ENCODE peak calls at places on chromosomes 13 and 19, in seven cellular contexts. One of them, this sample, is unnamed.

GRCh38 chr13:34265016-34265692 is 447.2 kb downstream of the RFC3 start:
- DNase-seq in fibroblast of lung: peak
- DNase-seq in GM10248: no peak
- DNase-seq in endothelial cell: no peak
- DNase-seq in pancreas: no peak
- DNase-seq in GM13976: no peak
- DNase-seq in astrocyte: no peak
- DNase-seq in this sample: no peak

GRCh38 chr13:110445183-110445582 is 116.3 kb downstream of the RAB20 start:
- DNase-seq in fibroblast of lung: peak
- DNase-seq in GM10248: peak
- DNase-seq in endothelial cell: no peak
- DNase-seq in pancreas: no peak
- DNase-seq in GM13976: peak
- DNase-seq in astrocyte: peak
- DNase-seq in this sample: no peak

GRCh38 chr19:49690656-49691242 is at the start of gene CPT1C:
- DNase-seq in fibroblast of lung: peak
- DNase-seq in GM10248: peak
- DNase-seq in endothelial cell: peak
- DNase-seq in pancreas: peak
- DNase-seq in GM13976: peak
- DNase-seq in astrocyte: peak
- DNase-seq in this sample: peak

GRCh38 chr13:87356314-87356713 is 314.9 kb upstream of the SLITRK5 start:
- DNase-seq in fibroblast of lung: peak
- DNase-seq in GM10248: no peak
- DNase-seq in endothelial cell: no peak
- DNase-seq in pancreas: no peak
- DNase-seq in GM13976: no peak
- DNase-seq in astrocyte: no peak
- DNase-seq in this sample: no peak

GRCh38 chr19:19817357-19817756 is 4.2 kb downstream of the ZNF506 start:
- DNase-seq in fibroblast of lung: no peak
- DNase-seq in GM10248: no peak
- DNase-seq in endothelial cell: no peak
- DNase-seq in pancreas: no peak
- DNase-seq in GM13976: no peak
- DNase-seq in astrocyte: no peak
- DNase-seq in this sample: no peak

GRCh38 chr13:59880468-59880867 is 283.3 kb downstream of the DIAPH3 start:
- DNase-seq in fibroblast of lung: peak
- DNase-seq in GM10248: no peak
- DNase-seq in endothelial cell: no peak
- DNase-seq in pancreas: no peak
- DNase-seq in GM13976: no peak
- DNase-seq in astrocyte: no peak
- DNase-seq in this sample: no peak

GRCh38 chr19:46731584-46731983 is 14.3 kb upstream of the FKRP start:
- DNase-seq in fibroblast of lung: no peak
- DNase-seq in GM10248: no peak
- DNase-seq in endothelial cell: no peak
- DNase-seq in pancreas: peak
- DNase-seq in GM13976: no peak
- DNase-seq in astrocyte: peak
- DNase-seq in this sample: no peak

GRCh38 chr19:13291913-13292312 is 141.7 kb downstream of the IER2 start:
- DNase-seq in fibroblast of lung: no peak
- DNase-seq in GM10248: no peak
- DNase-seq in endothelial cell: no peak
- DNase-seq in pancreas: no peak
- DNase-seq in GM13976: no peak
- DNase-seq in astrocyte: no peak
- DNase-seq in this sample: no peak

GRCh38 chr13:112767506-112768471 is 78.0 kb downstream of the ATP11A start:
- DNase-seq in fibroblast of lung: no peak
- DNase-seq in GM10248: peak
- DNase-seq in endothelial cell: no peak
- DNase-seq in pancreas: no peak
- DNase-seq in GM13976: peak
- DNase-seq in astrocyte: no peak
- DNase-seq in this sample: peak

GRCh38 chr13:93289842-93290241 is 63.2 kb downstream of the GPC6 start:
- DNase-seq in fibroblast of lung: no peak
- DNase-seq in GM10248: no peak
- DNase-seq in endothelial cell: no peak
- DNase-seq in pancreas: no peak
- DNase-seq in GM13976: no peak
- DNase-seq in astrocyte: no peak
- DNase-seq in this sample: no peak

GRCh38 chr13:38830442-38831045 is 143.7 kb downstream of the FREM2 start:
- DNase-seq in fibroblast of lung: no peak
- DNase-seq in GM10248: no peak
- DNase-seq in endothelial cell: no peak
- DNase-seq in pancreas: no peak
- DNase-seq in GM13976: no peak
- DNase-seq in astrocyte: no peak
- DNase-seq in this sample: no peak

GRCh38 chr13:109211616-109212015 is 574.8 kb downstream of the IRS2 start:
- DNase-seq in fibroblast of lung: no peak
- DNase-seq in GM10248: no peak
- DNase-seq in endothelial cell: no peak
- DNase-seq in pancreas: no peak
- DNase-seq in GM13976: no peak
- DNase-seq in astrocyte: peak
- DNase-seq in this sample: no peak

GRCh38 chr19:29530549-29531457 is 5.0 kb downstream of the VSTM2B start:
- DNase-seq in fibroblast of lung: no peak
- DNase-seq in GM10248: no peak
- DNase-seq in endothelial cell: no peak
- DNase-seq in pancreas: peak
- DNase-seq in GM13976: no peak
- DNase-seq in astrocyte: no peak
- DNase-seq in this sample: no peak

GRCh38 chr13:59458908-59459579 is 704.7 kb downstream of the DIAPH3 start:
- DNase-seq in fibroblast of lung: peak
- DNase-seq in GM10248: no peak
- DNase-seq in endothelial cell: no peak
- DNase-seq in pancreas: no peak
- DNase-seq in GM13976: no peak
- DNase-seq in astrocyte: peak
- DNase-seq in this sample: no peak

GRCh38 chr13:66313408-66313807 is 916.7 kb downstream of the PCDH9 start:
- DNase-seq in fibroblast of lung: peak
- DNase-seq in GM10248: no peak
- DNase-seq in endothelial cell: no peak
- DNase-seq in pancreas: no peak
- DNase-seq in GM13976: no peak
- DNase-seq in astrocyte: peak
- DNase-seq in this sample: no peak

GRCh38 chr19:21586341-21587116 is 81.1 kb downstream of the ZNF429 start:
- DNase-seq in fibroblast of lung: no peak
- DNase-seq in GM10248: no peak
- DNase-seq in endothelial cell: peak
- DNase-seq in pancreas: peak
- DNase-seq in GM13976: no peak
- DNase-seq in astrocyte: no peak
- DNase-seq in this sample: no peak

GRCh38 chr19:11551603-11552235 is 7.3 kb downstream of the ELOF1 start:
- DNase-seq in fibroblast of lung: no peak
- DNase-seq in GM10248: peak
- DNase-seq in endothelial cell: peak
- DNase-seq in pancreas: no peak
- DNase-seq in GM13976: peak
- DNase-seq in astrocyte: no peak
- DNase-seq in this sample: peak

GRCh38 chr19:1168877-1169791 is 4.9 kb downstream of the SBNO2 start:
- DNase-seq in fibroblast of lung: peak
- DNase-seq in GM10248: no peak
- DNase-seq in endothelial cell: no peak
- DNase-seq in pancreas: peak
- DNase-seq in GM13976: no peak
- DNase-seq in astrocyte: peak
- DNase-seq in this sample: no peak

GRCh38 chr13:43959291-43959690 is 79.6 kb downstream of the LACC1 start:
- DNase-seq in fibroblast of lung: no peak
- DNase-seq in GM10248: no peak
- DNase-seq in endothelial cell: no peak
- DNase-seq in pancreas: no peak
- DNase-seq in GM13976: no peak
- DNase-seq in astrocyte: no peak
- DNase-seq in this sample: no peak

GRCh38 chr13:43961909-43962308 is 82.2 kb downstream of the LACC1 start:
- DNase-seq in fibroblast of lung: no peak
- DNase-seq in GM10248: no peak
- DNase-seq in endothelial cell: no peak
- DNase-seq in pancreas: no peak
- DNase-seq in GM13976: no peak
- DNase-seq in astrocyte: no peak
- DNase-seq in this sample: no peak

GRCh38 chr13:43965446-43965845 is 85.7 kb downstream of the LACC1 start:
- DNase-seq in fibroblast of lung: no peak
- DNase-seq in GM10248: no peak
- DNase-seq in endothelial cell: no peak
- DNase-seq in pancreas: no peak
- DNase-seq in GM13976: no peak
- DNase-seq in astrocyte: no peak
- DNase-seq in this sample: no peak

GRCh38 chr13:43964698-43965097 is 85.0 kb downstream of the LACC1 start:
- DNase-seq in fibroblast of lung: no peak
- DNase-seq in GM10248: no peak
- DNase-seq in endothelial cell: no peak
- DNase-seq in pancreas: no peak
- DNase-seq in GM13976: no peak
- DNase-seq in astrocyte: no peak
- DNase-seq in this sample: no peak

DNA sequence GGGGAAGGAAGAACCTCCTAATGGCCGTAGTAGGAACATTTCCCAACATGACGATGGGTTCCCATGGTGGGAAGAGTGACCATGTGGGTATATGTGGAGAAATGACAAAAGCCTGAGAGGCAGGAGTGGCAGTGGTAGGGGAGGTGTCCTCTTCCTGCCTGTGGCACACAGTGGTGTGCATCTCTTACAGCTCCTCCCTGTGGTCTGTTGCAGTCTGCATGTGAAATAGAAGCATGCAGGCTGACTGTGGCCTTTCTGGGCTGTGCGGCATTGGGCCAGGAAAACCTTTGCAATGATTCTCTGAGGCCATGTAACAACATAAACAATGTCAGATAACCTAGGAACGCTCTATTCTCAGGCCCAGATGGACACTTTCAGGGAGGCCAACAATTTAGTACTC is 84.0 kb downstream of the LACC1 start:
- DNase-seq in fibroblast of lung: no peak
- DNase-seq in GM10248: no peak
- DNase-seq in endothelial cell: no peak
- DNase-seq in pancreas: no peak
- DNase-seq in GM13976: no peak
- DNase-seq in astrocyte: no peak
- DNase-seq in this sample: no peak
- TF ChIP-seq CTCF in fibroblast of lung: no peak
- TF ChIP-seq CTCF in GM10248: peak
- TF ChIP-seq CTCF in endothelial cell: no peak
- TF ChIP-seq CTCF in pancreas: no peak
- TF ChIP-seq CTCF in GM13976: no peak
- TF ChIP-seq CTCF in astrocyte: no peak
- TF ChIP-seq CTCF in this sample: peak

GRCh38 chr13:98546402-98546801 is 30.5 kb downstream of the STK24 start:
- DNase-seq in fibroblast of lung: no peak
- DNase-seq in GM10248: no peak
- DNase-seq in endothelial cell: no peak
- DNase-seq in pancreas: no peak
- DNase-seq in GM13976: no peak
- DNase-seq in astrocyte: no peak
- DNase-seq in this sample: no peak
- TF ChIP-seq CTCF in fibroblast of lung: no peak
- TF ChIP-seq CTCF in GM10248: peak
- TF ChIP-seq CTCF in endothelial cell: no peak
- TF ChIP-seq CTCF in pancreas: no peak
- TF ChIP-seq CTCF in GM13976: no peak
- TF ChIP-seq CTCF in astrocyte: no peak
- TF ChIP-seq CTCF in this sample: peak

GRCh38 chr13:95418946-95419345 is 117.7 kb upstream of the ABCC4 start:
- DNase-seq in fibroblast of lung: no peak
- DNase-seq in GM10248: no peak
- DNase-seq in endothelial cell: no peak
- DNase-seq in pancreas: no peak
- DNase-seq in GM13976: no peak
- DNase-seq in astrocyte: no peak
- DNase-seq in this sample: no peak

GRCh38 chr13:95420501-95420900 is 119.2 kb upstream of the ABCC4 start:
- DNase-seq in fibroblast of lung: no peak
- DNase-seq in GM10248: no peak
- DNase-seq in endothelial cell: peak
- DNase-seq in pancreas: no peak
- DNase-seq in GM13976: no peak
- DNase-seq in astrocyte: no peak
- DNase-seq in this sample: no peak
- TF ChIP-seq CTCF in fibroblast of lung: no peak
- TF ChIP-seq CTCF in GM10248: no peak
- TF ChIP-seq CTCF in endothelial cell: no peak
- TF ChIP-seq CTCF in pancreas: no peak
- TF ChIP-seq CTCF in GM13976: no peak
- TF ChIP-seq CTCF in astrocyte: no peak
- TF ChIP-seq CTCF in this sample: no peak

GRCh38 chr13:91133941-91134772 is 213.3 kb upstream of the MIR17HG start:
- DNase-seq in fibroblast of lung: peak
- DNase-seq in GM10248: peak
- DNase-seq in endothelial cell: peak
- DNase-seq in pancreas: no peak
- DNase-seq in GM13976: peak
- DNase-seq in astrocyte: peak
- DNase-seq in this sample: peak
- TF ChIP-seq CTCF in fibroblast of lung: peak
- TF ChIP-seq CTCF in GM10248: peak
- TF ChIP-seq CTCF in endothelial cell: peak
- TF ChIP-seq CTCF in pancreas: peak
- TF ChIP-seq CTCF in GM13976: peak
- TF ChIP-seq CTCF in astrocyte: peak
- TF ChIP-seq CTCF in this sample: peak

DNA sequence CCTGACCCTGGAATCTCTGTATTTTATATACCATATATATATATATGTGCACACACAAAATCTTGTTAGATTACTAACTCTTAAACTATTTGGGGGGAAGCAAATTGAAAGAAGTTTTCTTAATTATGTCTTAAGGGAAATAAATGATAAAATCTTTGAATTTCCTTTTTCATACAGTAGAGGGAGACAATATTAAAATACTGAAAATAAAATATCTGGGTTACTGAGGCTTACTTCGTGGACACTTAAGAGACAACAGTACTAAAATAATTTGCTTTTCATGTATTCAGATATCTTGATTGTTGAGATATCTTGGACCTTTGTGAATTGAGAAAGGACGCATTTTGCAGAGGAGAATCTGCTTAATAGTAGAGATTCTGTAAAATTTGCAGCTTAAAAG is 17.0 kb downstream of the SUGT1 start:
- DNase-seq in fibroblast of lung: no peak
- DNase-seq in GM10248: no peak
- DNase-seq in endothelial cell: no peak
- DNase-seq in pancreas: no peak
- DNase-seq in GM13976: no peak
- DNase-seq in astrocyte: no peak
- DNase-seq in this sample: no peak
- TF ChIP-seq CTCF in fibroblast of lung: no peak
- TF ChIP-seq CTCF in GM10248: no peak
- TF ChIP-seq CTCF in endothelial cell: peak
- TF ChIP-seq CTCF in pancreas: no peak
- TF ChIP-seq CTCF in GM13976: no peak
- TF ChIP-seq CTCF in astrocyte: no peak
- TF ChIP-seq CTCF in this sample: no peak

GRCh38 chr13:26872444-26873173 is 112.0 kb upstream of the GPR12 start:
- DNase-seq in fibroblast of lung: peak
- DNase-seq in GM10248: peak
- DNase-seq in endothelial cell: peak
- DNase-seq in pancreas: no peak
- DNase-seq in GM13976: peak
- DNase-seq in astrocyte: no peak
- DNase-seq in this sample: peak
- TF ChIP-seq CTCF in fibroblast of lung: peak
- TF ChIP-seq CTCF in GM10248: peak
- TF ChIP-seq CTCF in endothelial cell: peak
- TF ChIP-seq CTCF in pancreas: peak
- TF ChIP-seq CTCF in GM13976: peak
- TF ChIP-seq CTCF in astrocyte: peak
- TF ChIP-seq CTCF in this sample: peak